ENCODE peak calls at places on chromosome 16, in five cellular contexts. Y is GM20000; B is CD8-positive, alpha-beta T cell; T is activated CD8-positive, alpha-beta T cell treated with anti-CD3 and anti-CD28 coated beads for 36 hours; F is heart left ventricle. M is an unnamed sample.

GRCh38 chr16:75264999-75265910 is 13.8 kb upstream of the BCAR1 start:
- DNase-seq in T (no peak), Y (no peak), F (peak), B (no peak), M (no peak)

GRCh38 chr16:11913425-11914079 is 2.2 kb downstream of the GSPT1 start:
- DNase-seq in B (no peak), T (peak), Y (no peak), F (no peak), M (no peak)

GRCh38 chr16:81714593-81714992 is 64.5 kb upstream of the PLCG2 start:
- DNase-seq in F (no peak), B (no peak), T (no peak), Y (no peak), M (no peak)

GRCh38 chr16:51723016-51723724 is 572.1 kb upstream of the SALL1 start:
- DNase-seq in B (no peak), T (no peak), Y (no peak), F (no peak), M (no peak)

GRCh38 chr16:20332411-20332810 is 5.1 kb upstream of the GP2 start:
- DNase-seq in T (no peak), B (no peak), F (no peak), Y (no peak), M (no peak)

GRCh38 chr16:50505714-50506542 is 42.3 kb upstream of the NKD1 start:
- DNase-seq in B (peak), Y (no peak), F (no peak), T (no peak), M (no peak)

GRCh38 chr16:66569827-66570405 is 3.7 kb downstream of the CMTM1 start:
- DNase-seq in Y (no peak), B (no peak), F (no peak), T (no peak), M (no peak)

GRCh38 chr16:6777624-6778023 is 555.0 kb upstream of the RBFOX1 start:
- DNase-seq in B (no peak), F (no peak), Y (peak), T (no peak), M (no peak)

GRCh38 chr16:30980959-30981358 is 4.0 kb upstream of the HSD3B7 start:
- DNase-seq in T (no peak), B (no peak), Y (no peak), F (no peak), M (no peak)

GRCh38 chr16:75754126-75754525 is 27.8 kb upstream of the CPHXL start:
- DNase-seq in F (no peak), B (no peak), Y (no peak), T (no peak), M (no peak)

GRCh38 chr16:4388275-4389021 is 16.8 kb downstream of the VASN start:
- DNase-seq in Y (no peak), B (no peak), F (peak), T (no peak), M (no peak)

GRCh38 chr16:50985733-50986132 is 165.3 kb downstream of the SALL1 start:
- DNase-seq in F (no peak), T (no peak), B (no peak), Y (no peak), M (no peak)

GRCh38 chr16:84234656-84235285 is 5.0 kb downstream of the KCNG4 start:
- DNase-seq in T (no peak), B (no peak), Y (no peak), F (no peak), M (no peak)

DNA sequence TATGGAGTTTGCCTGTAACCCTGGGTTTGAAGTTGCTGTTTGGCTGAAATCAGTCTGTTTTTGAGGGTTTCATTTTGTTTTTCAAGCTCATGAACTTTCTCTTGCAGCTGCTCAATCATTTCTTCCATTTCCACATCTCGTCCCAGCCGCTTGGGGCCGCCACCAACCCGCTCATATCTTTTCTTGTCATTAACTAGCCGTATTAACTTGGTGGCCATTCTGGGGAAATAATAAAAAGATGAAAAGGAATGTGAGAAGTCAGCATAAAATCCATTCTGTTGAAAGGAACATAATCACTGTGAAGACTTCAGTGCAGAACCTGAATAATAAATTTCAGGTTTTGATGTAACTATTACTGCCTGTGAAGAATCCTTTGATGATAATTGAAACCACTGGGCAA is 11.5 kb downstream of the RPGRIP1L start:
- DNase-seq in F (no peak), T (no peak), B (no peak), Y (no peak), M (no peak)
- TF ChIP-seq CTCF in F (no peak), T (no peak), B (no peak), Y (no peak), M (no peak)

GRCh38 chr16:18983565-18984424 is at the start of gene TMC7:
- DNase-seq in T (peak), B (no peak), Y (peak), F (peak), M (peak)
- TF ChIP-seq CTCF in T (peak), B (no peak), Y (no peak), F (peak), M (peak)

DNA sequence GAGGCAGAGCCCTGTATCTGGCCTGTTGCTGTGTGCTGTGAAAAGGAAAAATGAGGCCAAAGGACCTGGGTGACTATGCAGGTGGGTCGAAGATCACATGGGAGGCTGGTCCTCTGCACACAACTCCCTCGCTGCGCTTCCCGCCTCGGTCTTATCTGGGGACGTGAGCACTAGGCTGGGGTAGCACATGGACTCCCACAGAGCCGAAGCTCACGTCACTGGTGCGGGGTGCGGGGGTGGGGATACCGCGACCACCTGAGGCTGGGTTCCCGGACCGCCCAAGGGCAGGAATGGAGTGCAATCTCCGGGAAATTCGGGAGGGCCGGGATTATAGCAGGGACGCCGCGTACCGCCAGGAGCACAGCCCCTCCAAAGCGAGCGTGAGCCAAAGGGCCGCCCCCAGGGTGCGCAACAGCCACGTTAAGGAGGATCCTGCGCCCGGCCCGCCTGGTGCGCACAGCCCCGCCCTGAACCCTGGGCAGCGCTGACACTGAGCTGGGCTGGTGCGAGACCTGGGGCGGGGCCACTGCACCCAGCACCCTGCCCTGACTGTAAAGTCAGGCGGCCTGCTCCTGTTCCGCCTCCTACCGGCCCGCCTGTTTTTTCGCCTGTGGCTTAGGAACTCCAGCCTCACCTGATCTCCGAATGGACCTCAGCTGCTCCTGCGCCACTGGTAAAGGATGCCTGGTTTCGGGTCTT is 4.8 kb downstream of the MT1A start:
- DNase-seq in T (peak), Y (no peak), F (peak), B (peak), M (peak)
- TF ChIP-seq CTCF in T (peak), Y (no peak), F (peak), B (peak), M (peak)

GRCh38 chr16:24493859-24494258 is 45.5 kb upstream of the RBBP6 start:
- DNase-seq in F (no peak), B (no peak), Y (no peak), T (no peak), M (no peak)

GRCh38 chr16:24504467-24505345 is 34.7 kb upstream of the RBBP6 start:
- DNase-seq in T (peak), B (peak), F (peak), Y (peak), M (no peak)

GRCh38 chr16:24497405-24497804 is 42.0 kb upstream of the RBBP6 start:
- DNase-seq in F (no peak), Y (no peak), T (no peak), B (no peak), M (no peak)

DNA sequence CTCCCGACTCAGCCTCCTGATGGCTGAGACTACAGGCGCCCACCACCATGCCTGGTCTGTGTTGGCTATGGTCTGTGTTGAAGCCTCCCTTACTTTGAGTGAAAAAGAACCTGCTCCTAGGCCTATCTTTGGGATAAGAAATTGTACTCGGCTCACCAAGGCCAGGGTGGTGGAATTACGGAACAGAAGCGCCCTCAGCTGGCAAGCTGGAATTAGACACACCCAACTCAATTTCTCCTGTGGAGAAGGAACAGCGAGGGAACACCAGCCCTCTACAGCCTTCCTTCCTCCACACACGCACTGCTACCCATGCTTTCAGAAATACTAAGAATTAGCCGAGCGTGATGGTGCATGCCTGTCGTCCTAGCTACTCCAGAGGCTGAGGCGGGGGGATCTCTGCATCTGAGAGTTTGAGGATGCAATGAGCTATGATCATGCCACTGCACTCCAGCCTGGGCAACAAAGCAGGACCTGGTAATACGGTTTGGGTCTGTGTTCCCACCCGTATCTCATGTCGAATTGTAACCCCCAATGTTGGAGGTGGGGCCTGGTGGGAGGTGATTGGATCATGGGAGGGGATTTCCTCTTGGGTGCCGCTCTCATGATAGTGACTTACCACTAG is 40.1 kb upstream of the RBBP6 start:
- DNase-seq in B (no peak), T (peak), Y (peak), F (no peak), M (no peak)
- TF ChIP-seq CTCF in B (no peak), T (no peak), Y (peak), F (no peak), M (no peak)

GRCh38 chr16:35686595-35686994 is 2227.2 kb downstream of the TP53TG3F start:
- DNase-seq in B (no peak), F (no peak), Y (no peak), T (no peak), M (no peak)
- TF ChIP-seq CTCF in B (no peak), F (no peak), Y (no peak), T (no peak), M (no peak)

M was measured in tibial artery.